ENCODE peak calls at places on chromosomes 13 and 19, in ten cellular contexts. One of them, this sample, is unnamed.
A peak's percentile ranks its signal among the peaks of the same experiment; 100 is the strongest.

GRCh38 chr13:50685491-50685890 is 158.0 kb downstream of the DLEU7 start:
- DNase-seq in CD8-positive, alpha-beta memory T cell: no peak
- DNase-seq in NCI-H2227 treated with DMSO at 0.1 percent for 48 hours: peak; percentile 74
- DNase-seq in activated T-cell treated with anti-CD3 and anti-CD28 coated beads for 1 hour: no peak
- DNase-seq in ELR: no peak
- DNase-seq in iris pigment epithelial cell: peak; percentile 81
- DNase-seq in B cell: no peak
- DNase-seq in stimulated activated CD4-positive, alpha-beta T cell treated with anti-CD3 and anti-CD28 coated beads, Interleukin-1b, Interleukin-23, amount 100 ng/mL, for 1 hour: no peak
- DNase-seq in HCT116: no peak
- DNase-seq in NB4: no peak
- DNase-seq in this sample: no peak

GRCh38 chr13:113648218-113648615 is 9.8 kb downstream of the ATP4B start:
- DNase-seq in CD8-positive, alpha-beta memory T cell: peak; percentile 25
- DNase-seq in NCI-H2227 treated with DMSO at 0.1 percent for 48 hours: no peak
- DNase-seq in activated T-cell treated with anti-CD3 and anti-CD28 coated beads for 1 hour: no peak
- DNase-seq in ELR: no peak
- DNase-seq in iris pigment epithelial cell: no peak
- DNase-seq in B cell: no peak
- DNase-seq in stimulated activated CD4-positive, alpha-beta T cell treated with anti-CD3 and anti-CD28 coated beads, Interleukin-1b, Interleukin-23, amount 100 ng/mL, for 1 hour: no peak
- DNase-seq in HCT116: no peak
- DNase-seq in NB4: no peak
- DNase-seq in this sample: no peak

GRCh38 chr13:91126806-91127205 is 220.7 kb upstream of the MIR17HG start:
- DNase-seq in CD8-positive, alpha-beta memory T cell: no peak
- DNase-seq in NCI-H2227 treated with DMSO at 0.1 percent for 48 hours: no peak
- DNase-seq in activated T-cell treated with anti-CD3 and anti-CD28 coated beads for 1 hour: no peak
- DNase-seq in ELR: peak; percentile 44
- DNase-seq in iris pigment epithelial cell: no peak
- DNase-seq in B cell: no peak
- DNase-seq in stimulated activated CD4-positive, alpha-beta T cell treated with anti-CD3 and anti-CD28 coated beads, Interleukin-1b, Interleukin-23, amount 100 ng/mL, for 1 hour: no peak
- DNase-seq in HCT116: no peak
- DNase-seq in NB4: no peak
- DNase-seq in this sample: no peak

GRCh38 chr13:90448466-90449037 is 898.9 kb upstream of the MIR17HG start:
- DNase-seq in CD8-positive, alpha-beta memory T cell: no peak
- DNase-seq in NCI-H2227 treated with DMSO at 0.1 percent for 48 hours: no peak
- DNase-seq in activated T-cell treated with anti-CD3 and anti-CD28 coated beads for 1 hour: no peak
- DNase-seq in ELR: peak; percentile 10
- DNase-seq in iris pigment epithelial cell: peak; percentile 72
- DNase-seq in B cell: no peak
- DNase-seq in stimulated activated CD4-positive, alpha-beta T cell treated with anti-CD3 and anti-CD28 coated beads, Interleukin-1b, Interleukin-23, amount 100 ng/mL, for 1 hour: no peak
- DNase-seq in HCT116: no peak
- DNase-seq in NB4: no peak
- DNase-seq in this sample: no peak

GRCh38 chr13:19818223-19818842 is 35.6 kb upstream of the PSPC1 start:
- DNase-seq in CD8-positive, alpha-beta memory T cell: no peak
- DNase-seq in NCI-H2227 treated with DMSO at 0.1 percent for 48 hours: no peak
- DNase-seq in activated T-cell treated with anti-CD3 and anti-CD28 coated beads for 1 hour: peak; percentile 16
- DNase-seq in ELR: peak; percentile 20
- DNase-seq in iris pigment epithelial cell: peak; percentile 48
- DNase-seq in B cell: peak; percentile 28
- DNase-seq in stimulated activated CD4-positive, alpha-beta T cell treated with anti-CD3 and anti-CD28 coated beads, Interleukin-1b, Interleukin-23, amount 100 ng/mL, for 1 hour: peak; percentile 10
- DNase-seq in HCT116: peak; percentile 65
- DNase-seq in NB4: peak; percentile 69
- DNase-seq in this sample: no peak

GRCh38 chr13:27406178-27406939 is 18.1 kb upstream of the GTF3A start:
- DNase-seq in CD8-positive, alpha-beta memory T cell: peak; percentile 60
- DNase-seq in NCI-H2227 treated with DMSO at 0.1 percent for 48 hours: peak; percentile 6
- DNase-seq in activated T-cell treated with anti-CD3 and anti-CD28 coated beads for 1 hour: no peak
- DNase-seq in ELR: peak; percentile 56
- DNase-seq in iris pigment epithelial cell: peak; percentile 53
- DNase-seq in B cell: peak; percentile 66
- DNase-seq in stimulated activated CD4-positive, alpha-beta T cell treated with anti-CD3 and anti-CD28 coated beads, Interleukin-1b, Interleukin-23, amount 100 ng/mL, for 1 hour: no peak
- DNase-seq in HCT116: no peak
- DNase-seq in NB4: peak; percentile 70
- DNase-seq in this sample: no peak

GRCh38 chr13:40485611-40486517 is 180.6 kb downstream of the FOXO1 start:
- DNase-seq in CD8-positive, alpha-beta memory T cell: peak; percentile 89
- DNase-seq in NCI-H2227 treated with DMSO at 0.1 percent for 48 hours: no peak
- DNase-seq in activated T-cell treated with anti-CD3 and anti-CD28 coated beads for 1 hour: peak; percentile 41
- DNase-seq in ELR: no peak
- DNase-seq in iris pigment epithelial cell: no peak
- DNase-seq in B cell: peak; percentile 29
- DNase-seq in stimulated activated CD4-positive, alpha-beta T cell treated with anti-CD3 and anti-CD28 coated beads, Interleukin-1b, Interleukin-23, amount 100 ng/mL, for 1 hour: peak; percentile 30
- DNase-seq in HCT116: no peak
- DNase-seq in NB4: no peak
- DNase-seq in this sample: peak; percentile 47

GRCh38 chr13:35471466-35472307 is 4.8 kb downstream of the MAB21L1 start:
- DNase-seq in CD8-positive, alpha-beta memory T cell: no peak
- DNase-seq in NCI-H2227 treated with DMSO at 0.1 percent for 48 hours: no peak
- DNase-seq in activated T-cell treated with anti-CD3 and anti-CD28 coated beads for 1 hour: no peak
- DNase-seq in ELR: peak; percentile 78
- DNase-seq in iris pigment epithelial cell: peak; percentile 11
- DNase-seq in B cell: peak; percentile 10
- DNase-seq in stimulated activated CD4-positive, alpha-beta T cell treated with anti-CD3 and anti-CD28 coated beads, Interleukin-1b, Interleukin-23, amount 100 ng/mL, for 1 hour: no peak
- DNase-seq in HCT116: no peak
- DNase-seq in NB4: no peak
- DNase-seq in this sample: no peak

GRCh38 chr19:41563847-41564514 is 12.0 kb upstream of the CEACAM21 start:
- DNase-seq in CD8-positive, alpha-beta memory T cell: peak; percentile 80
- DNase-seq in NCI-H2227 treated with DMSO at 0.1 percent for 48 hours: no peak
- DNase-seq in activated T-cell treated with anti-CD3 and anti-CD28 coated beads for 1 hour: no peak
- DNase-seq in ELR: no peak
- DNase-seq in iris pigment epithelial cell: no peak
- DNase-seq in B cell: peak; percentile 67
- DNase-seq in stimulated activated CD4-positive, alpha-beta T cell treated with anti-CD3 and anti-CD28 coated beads, Interleukin-1b, Interleukin-23, amount 100 ng/mL, for 1 hour: no peak
- DNase-seq in HCT116: no peak
- DNase-seq in NB4: no peak
- DNase-seq in this sample: no peak

GRCh38 chr19:43482193-43482592 is 16.8 kb upstream of the LYPD3 start:
- DNase-seq in CD8-positive, alpha-beta memory T cell: no peak
- DNase-seq in NCI-H2227 treated with DMSO at 0.1 percent for 48 hours: no peak
- DNase-seq in activated T-cell treated with anti-CD3 and anti-CD28 coated beads for 1 hour: no peak
- DNase-seq in ELR: no peak
- DNase-seq in iris pigment epithelial cell: no peak
- DNase-seq in B cell: no peak
- DNase-seq in stimulated activated CD4-positive, alpha-beta T cell treated with anti-CD3 and anti-CD28 coated beads, Interleukin-1b, Interleukin-23, amount 100 ng/mL, for 1 hour: no peak
- DNase-seq in HCT116: no peak
- DNase-seq in NB4: no peak
- DNase-seq in this sample: no peak

GRCh38 chr13:30743319-30744055 is 8.1 kb downstream of the ALOX5AP start:
- DNase-seq in CD8-positive, alpha-beta memory T cell: no peak
- DNase-seq in NCI-H2227 treated with DMSO at 0.1 percent for 48 hours: no peak
- DNase-seq in activated T-cell treated with anti-CD3 and anti-CD28 coated beads for 1 hour: no peak
- DNase-seq in ELR: peak; percentile 99
- DNase-seq in iris pigment epithelial cell: peak; percentile 99
- DNase-seq in B cell: no peak
- DNase-seq in stimulated activated CD4-positive, alpha-beta T cell treated with anti-CD3 and anti-CD28 coated beads, Interleukin-1b, Interleukin-23, amount 100 ng/mL, for 1 hour: no peak
- DNase-seq in HCT116: peak; percentile 76
- DNase-seq in NB4: peak; percentile 73
- DNase-seq in this sample: peak; percentile 83